ENCODE peak calls at places on chromosomes 16 and 17, in six cellular contexts. M is CD8-positive, alpha-beta memory T cell; F is GM23338; Z is small intestine; T is prostate gland; X is tibial artery. V is an unnamed sample.

GRCh38 chr16:76278976-76279375 is 1.8 kb downstream of the CNTNAP4 start:
- DNase-seq in Z (no peak), X (no peak), M (no peak), F (peak; percentile 70), T (no peak), V (no peak)

GRCh38 chr16:19844945-19845641 is 39.6 kb downstream of the GPRC5B start:
- DNase-seq in X (no peak), Z (no peak), M (no peak), T (no peak), F (no peak), V (no peak)

GRCh38 chr17:20051624-20052023 is 42.5 kb downstream of the SPECC1 start:
- DNase-seq in T (no peak), Z (no peak), X (no peak), M (no peak), F (no peak), V (no peak)

GRCh38 chr16:20906225-20906870 is 5.8 kb downstream of the LYRM1 start:
- DNase-seq in T (no peak), F (no peak), M (no peak), Z (no peak), X (no peak), V (peak; percentile 76)

GRCh38 chr17:72372185-72372584 is 251.4 kb downstream of the SOX9 start:
- DNase-seq in M (no peak), T (no peak), X (no peak), F (no peak), Z (no peak), V (no peak)

GRCh38 chr17:43720311-43721060 is 38.1 kb downstream of the SOST start:
- DNase-seq in M (peak; percentile 55), X (peak; percentile 86), F (peak; percentile 83), T (peak; percentile 57), Z (peak; percentile 77), V (peak; percentile 89)

GRCh38 chr17:30864636-30865035 is 32.9 kb downstream of the ATAD5 start:
- DNase-seq in F (no peak), X (no peak), M (no peak), Z (no peak), T (no peak), V (no peak)

GRCh38 chr16:19348578-19349315 is 63.2 kb downstream of the CLEC19A start:
- DNase-seq in Z (no peak), M (no peak), T (no peak), F (peak; percentile 70), X (no peak), V (no peak)

GRCh38 chr17:66426397-66427033 is 124.1 kb downstream of the PRKCA start:
- DNase-seq in X (no peak), F (peak; percentile 65), Z (peak; percentile 47), T (no peak), M (peak; percentile 1), V (no peak)

GRCh38 chr17:67068999-67069398 is 24.6 kb downstream of the CACNG1 start:
- DNase-seq in M (no peak), X (no peak), T (no peak), Z (no peak), F (no peak), V (no peak)

GRCh38 chr16:89314357-89314756 is 96.9 kb downstream of the ZNF778 start:
- DNase-seq in T (no peak), F (no peak), Z (peak; percentile 30), X (no peak), M (peak; percentile 32), V (no peak)

GRCh38 chr17:2881295-2881694 is 85.1 kb downstream of the RAP1GAP2 start:
- DNase-seq in Z (no peak), X (no peak), M (no peak), F (no peak), T (no peak), V (no peak)

GRCh38 chr17:43224146-43224705 is 4.2 kb downstream of the CCDC200 start:
- DNase-seq in T (no peak), M (no peak), F (no peak), Z (no peak), X (no peak), V (no peak)

GRCh38 chr17:50117202-50118040 is 12.5 kb downstream of the SAMD14 start:
- DNase-seq in T (peak; percentile 28), M (peak; percentile 26), F (peak; percentile 89), X (peak; percentile 75), Z (peak; percentile 55), V (peak; percentile 82)

GRCh38 chr17:72600934-72601333 is 480.1 kb downstream of the SOX9 start:
- DNase-seq in X (no peak), T (no peak), M (no peak), F (no peak), Z (no peak), V (no peak)

GRCh38 chr16:49834496-49835009 is 21.4 kb downstream of the ZNF423 start:
- DNase-seq in M (no peak), T (no peak), Z (no peak), F (peak; percentile 79), X (peak; percentile 97), V (peak; percentile 54)

GRCh38 chr16:54489225-54489781 is 202.7 kb upstream of the IRX3 start:
- DNase-seq in M (no peak), F (no peak), X (no peak), T (no peak), Z (peak; percentile 68), V (no peak)

GRCh38 chr17:37048806-37049205 is 100.1 kb downstream of the AATF start:
- DNase-seq in X (no peak), Z (peak; percentile 87), F (no peak), T (no peak), M (no peak), V (no peak)

GRCh38 chr16:66507731-66508239 is 42.1 kb downstream of the TK2 start:
- DNase-seq in M (no peak), Z (no peak), X (no peak), T (no peak), F (no peak), V (no peak)

DNA sequence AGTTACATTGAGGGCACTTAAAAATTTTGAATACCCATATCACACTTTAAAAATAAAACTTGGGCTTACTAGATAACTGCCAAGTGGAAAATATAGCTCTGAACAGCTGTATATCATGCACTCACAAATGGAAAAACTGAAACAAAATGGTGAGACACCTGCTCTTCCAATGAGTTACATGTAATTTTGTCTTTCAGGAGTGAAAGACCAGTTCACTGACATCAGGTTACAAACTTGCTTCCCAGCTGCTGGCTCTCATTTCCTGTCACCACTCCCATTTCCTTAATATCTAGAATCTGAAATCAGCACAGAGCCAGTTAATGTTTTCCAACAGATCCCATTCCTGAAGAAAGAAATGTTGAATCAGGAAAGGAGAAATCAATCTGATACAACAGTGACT is 10.8 kb downstream of the CSNK2A2 start:
- DNase-seq in X (no peak), T (no peak), Z (no peak), M (no peak), F (no peak), V (no peak)
- H3K36me3 ChIP-seq in X (peaks cover 79% of the 10 kb centered on the region), T (peaks cover 3% of the 10 kb centered on the region), Z (peaks cover 19% of the 10 kb centered on the region), M (peaks cover 29% of the 10 kb centered on the region), F (peaks cover 85% of the 10 kb centered on the region), V (peaks cover 64% of the 10 kb centered on the region)

GRCh38 chr17:40173778-40174135 is 3.5 kb upstream of the RAPGEFL1 start:
- DNase-seq in T (no peak), X (no peak), M (no peak), Z (no peak), F (no peak), V (no peak)
- H3K36me3 ChIP-seq in T (no peaks in the 10 kb centered on the region), X (peaks cover 54% of the 10 kb centered on the region), M (peaks cover 27% of the 10 kb centered on the region), Z (peaks cover 24% of the 10 kb centered on the region), F (peaks cover 32% of the 10 kb centered on the region), V (peaks cover 64% of the 10 kb centered on the region)

GRCh38 chr16:87356491-87356853 is 27.1 kb downstream of the FBXO31 start:
- DNase-seq in X (no peak), Z (no peak), F (no peak), M (no peak), T (no peak), V (no peak)

GRCh38 chr16:87360862-87361610 is 22.5 kb downstream of the FBXO31 start:
- DNase-seq in Z (no peak), M (no peak), T (no peak), F (no peak), X (no peak), V (no peak)

GRCh38 chr16:87358696-87359095 is 24.9 kb downstream of the FBXO31 start:
- DNase-seq in Z (no peak), M (no peak), F (no peak), X (no peak), T (no peak), V (no peak)

GRCh38 chr16:87358250-87358649 is 25.3 kb downstream of the FBXO31 start:
- DNase-seq in Z (no peak), F (no peak), X (no peak), T (no peak), M (no peak), V (no peak)

DNA sequence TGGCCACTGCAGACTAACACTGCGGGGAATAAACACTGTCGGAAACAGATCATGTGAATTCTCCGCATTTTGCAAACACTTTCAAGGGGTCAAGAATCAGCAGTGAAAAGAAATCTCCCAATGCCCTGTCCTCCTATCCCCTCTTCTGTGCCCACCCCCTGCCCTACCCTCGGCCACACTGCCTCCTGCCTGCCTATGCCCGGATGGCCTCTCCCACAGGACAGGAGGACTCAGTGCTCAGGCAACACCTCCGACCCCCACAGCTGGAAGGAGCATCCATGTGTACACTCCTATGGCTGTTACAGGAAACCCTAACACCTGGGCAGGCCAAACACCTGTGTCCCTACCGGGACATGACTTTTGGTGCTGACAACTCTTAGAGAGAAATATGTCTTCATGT is 24.5 kb downstream of the FBXO31 start:
- DNase-seq in Z (no peak), X (no peak), M (no peak), F (no peak), T (no peak), V (no peak)
- H3K36me3 ChIP-seq in Z (peaks cover 6% of the 10 kb centered on the region), X (peaks cover 66% of the 10 kb centered on the region), M (peaks cover 13% of the 10 kb centered on the region), F (no peaks in the 10 kb centered on the region), T (no peaks in the 10 kb centered on the region), V (peaks cover 33% of the 10 kb centered on the region)

DNA sequence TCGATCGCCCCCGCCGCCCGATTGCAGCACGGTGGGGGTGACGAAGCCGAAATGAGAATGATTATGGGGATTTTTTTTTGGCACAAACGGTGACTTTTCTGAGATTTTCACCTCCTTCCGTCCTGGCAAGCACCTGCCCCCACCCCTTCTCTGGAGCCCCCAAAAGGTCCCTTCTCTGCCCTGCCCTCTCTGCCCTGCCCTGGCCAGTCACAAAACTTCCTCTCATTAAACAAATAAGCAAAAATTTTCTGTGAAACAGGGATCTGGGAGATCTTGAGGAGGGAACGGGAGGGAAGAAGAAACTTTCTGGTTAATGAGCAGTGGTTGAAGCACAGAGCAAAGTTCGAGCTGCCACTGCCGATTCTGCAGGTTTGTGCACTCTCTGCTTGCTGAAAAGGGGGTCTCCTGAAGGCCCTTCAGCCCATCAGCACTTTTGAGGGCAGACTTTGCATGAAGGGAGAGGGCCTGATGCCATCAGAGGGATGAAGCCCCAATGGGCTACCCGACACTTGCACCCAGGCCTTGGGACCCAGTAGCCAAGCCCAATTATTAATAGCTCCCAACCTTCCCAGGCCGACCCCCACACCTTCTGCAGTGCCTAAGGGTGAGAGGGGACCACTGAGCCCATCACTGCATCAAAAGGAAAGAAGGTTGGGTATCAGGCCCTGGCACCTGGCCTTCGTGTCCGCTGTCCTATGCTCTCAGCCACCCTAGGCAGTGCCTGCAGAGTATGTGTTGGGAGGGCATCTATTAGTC is 1.0 kb upstream of the HOXB8 start:
- DNase-seq in M (no peak), X (no peak), T (no peak), F (no peak), Z (no peak), V (no peak)
- H3K36me3 ChIP-seq in M (no peaks in the 10 kb centered on the region), X (no peaks in the 10 kb centered on the region), T (no peaks in the 10 kb centered on the region), F (no peaks in the 10 kb centered on the region), Z (no peaks in the 10 kb centered on the region), V (no peaks in the 10 kb centered on the region)

DNA sequence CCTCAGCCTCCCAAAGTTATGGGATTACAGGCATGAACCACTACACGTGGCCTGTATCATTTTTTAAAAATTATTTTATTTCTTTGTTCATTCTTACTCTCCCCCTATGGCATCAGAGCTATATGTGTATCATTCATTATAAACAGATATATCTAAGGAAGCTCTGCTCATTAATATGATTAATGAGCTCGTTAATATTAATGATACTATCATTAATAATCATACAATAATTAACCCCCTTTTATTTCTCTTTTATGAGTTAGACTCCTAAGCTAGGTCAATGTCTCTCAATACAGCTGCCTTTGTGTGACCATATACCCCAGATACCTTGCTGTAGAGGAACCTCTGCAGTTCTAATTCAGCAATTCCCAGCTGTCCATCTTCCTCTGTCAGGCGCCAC is 4.5 kb upstream of the RSKR start:
- DNase-seq in F (no peak), T (no peak), X (no peak), Z (no peak), M (no peak), V (no peak)
- H3K36me3 ChIP-seq in F (peaks cover 87% of the 10 kb centered on the region), T (peaks cover 44% of the 10 kb centered on the region), X (peaks cover 89% of the 10 kb centered on the region), Z (peaks cover 64% of the 10 kb centered on the region), M (peaks cover 70% of the 10 kb centered on the region), V (peaks cover 94% of the 10 kb centered on the region)